ENCODE peak calls at places on chromosomes 16 and 17, in seven cellular contexts. Q is body of pancreas, O is stomach, J is gastrocnemius medialis, B is tibial nerve, L is IMR-90, G is uterus. V is an unnamed sample.

GRCh38 chr17:16040710-16041251 is 41.2 kb downstream of the TTC19 start:
- DNase-seq in Q (peak), O (peak), J (no peak), B (no peak), L (peak), G (peak), V (no peak)

GRCh38 chr16:20347666-20348364 is 4.7 kb downstream of the UMOD start:
- DNase-seq in Q (peak), O (no peak), J (no peak), B (no peak), L (no peak), G (no peak), V (no peak)

GRCh38 chr17:44760474-44761308 is 1.9 kb downstream of the ADAM11 start:
- DNase-seq in Q (no peak), O (no peak), J (no peak), B (no peak), L (no peak), G (no peak), V (no peak)

GRCh38 chr17:30279156-30279555 is 12.6 kb downstream of the BLMH start:
- DNase-seq in Q (no peak), O (no peak), J (no peak), B (no peak), L (no peak), G (no peak), V (no peak)

GRCh38 chr17:76241776-76242175 is 1.5 kb upstream of the RNF157 start:
- DNase-seq in Q (no peak), O (no peak), J (no peak), B (no peak), L (no peak), G (no peak), V (peak)

GRCh38 chr17:51372345-51373004 is 112.1 kb downstream of the UTP18 start:
- DNase-seq in Q (peak), O (no peak), J (peak), B (no peak), L (peak), G (no peak), V (no peak)

GRCh38 chr16:53084141-53084541 is 29.4 kb downstream of the CHD9 start:
- DNase-seq in Q (no peak), O (no peak), J (no peak), B (no peak), L (no peak), G (no peak), V (no peak)

GRCh38 chr16:67922740-67923139 is 8.9 kb downstream of the CTRL start:
- DNase-seq in Q (no peak), O (no peak), J (no peak), B (no peak), L (no peak), G (no peak), V (no peak)

GRCh38 chr16:88536971-88537751 is 33.0 kb upstream of the ZC3H18 start:
- DNase-seq in Q (peak), O (no peak), J (no peak), B (no peak), L (no peak), G (no peak), V (no peak)

GRCh38 chr16:9738690-9739089 is 443.5 kb downstream of the GRIN2A start:
- DNase-seq in Q (no peak), O (no peak), J (no peak), B (no peak), L (no peak), G (no peak), V (no peak)

GRCh38 chr17:74212262-74212912 is 984 bp upstream of the TTYH2 start:
- DNase-seq in Q (no peak), O (no peak), J (no peak), B (no peak), L (no peak), G (no peak), V (no peak)

GRCh38 chr17:8849311-8850041 is 18.0 kb downstream of the PIK3R6 start:
- DNase-seq in Q (no peak), O (no peak), J (no peak), B (no peak), L (no peak), G (no peak), V (no peak)

GRCh38 chr17:3802461-3803307 is 1.7 kb upstream of the ITGAE start:
- DNase-seq in Q (peak), O (no peak), J (peak), B (no peak), L (peak), G (peak), V (no peak)

GRCh38 chr16:75921281-75921680 is 195.0 kb upstream of the CPHXL start:
- DNase-seq in Q (peak), O (no peak), J (no peak), B (no peak), L (no peak), G (no peak), V (no peak)

GRCh38 chr16:18068477-18068876 is 268.1 kb downstream of the NPIPA8 start:
- DNase-seq in Q (no peak), O (no peak), J (no peak), B (no peak), L (no peak), G (no peak), V (no peak)

GRCh38 chr16:59905131-59905530 is 1171.0 kb upstream of the GOT2 start:
- DNase-seq in Q (no peak), O (no peak), J (no peak), B (no peak), L (no peak), G (no peak), V (no peak)

GRCh38 chr17:79631640-79632431 is 21.0 kb upstream of the RBFOX3 start:
- DNase-seq in Q (no peak), O (peak), J (no peak), B (no peak), L (no peak), G (peak), V (no peak)

GRCh38 chr17:51435641-51436091 is 175.3 kb downstream of the UTP18 start:
- DNase-seq in Q (peak), O (peak), J (no peak), B (no peak), L (peak), G (no peak), V (no peak)

GRCh38 chr17:2786176-2786881 is 9.9 kb upstream of the RAP1GAP2 start:
- DNase-seq in Q (peak), O (peak), J (peak), B (peak), L (peak), G (no peak), V (peak)
- H3K4me3 ChIP-seq in Q (no peak), O (no peak), J (no peak), B (no peak), L (no peak), G (no peak), V (no peak)

GRCh38 chr17:10755592-10756127 is 25.8 kb upstream of the TMEM220 start:
- DNase-seq in Q (no peak), O (no peak), J (no peak), B (no peak), L (no peak), G (no peak), V (no peak)

GRCh38 chr17:10756146-10756545 is 26.3 kb upstream of the TMEM220 start:
- DNase-seq in Q (no peak), O (no peak), J (no peak), B (no peak), L (no peak), G (no peak), V (no peak)

GRCh38 chr17:10754861-10755591 is 25.2 kb upstream of the TMEM220 start:
- DNase-seq in Q (no peak), O (no peak), J (no peak), B (no peak), L (no peak), G (no peak), V (no peak)

GRCh38 chr17:10752696-10753095 is 22.9 kb upstream of the TMEM220 start:
- DNase-seq in Q (no peak), O (no peak), J (no peak), B (no peak), L (no peak), G (no peak), V (no peak)

DNA sequence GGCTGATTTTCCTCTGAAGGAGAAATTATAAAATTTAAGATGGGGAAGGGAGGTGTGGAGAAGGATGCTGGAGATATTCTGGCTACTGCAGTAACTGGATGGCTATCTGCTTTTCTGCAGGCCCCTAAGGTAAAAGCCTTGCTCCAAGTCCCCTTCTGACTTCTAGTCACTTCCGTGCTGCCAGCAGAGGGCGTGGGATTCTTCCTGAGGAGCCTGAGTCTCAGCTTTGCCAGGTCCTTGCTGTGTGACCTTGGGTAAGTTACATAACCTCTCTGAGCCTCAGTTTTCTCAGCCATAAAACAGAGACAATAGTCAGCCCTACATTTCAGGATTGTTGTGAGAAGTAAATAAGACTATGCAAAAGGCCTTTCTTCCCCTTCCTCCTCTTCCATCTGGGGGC is 24.3 kb upstream of the TMEM220 start:
- DNase-seq in Q (peak), O (peak), J (no peak), B (no peak), L (peak), G (no peak), V (no peak)
- TF ChIP-seq CTCF in Q (peak), O (no peak), J (no peak), B (no peak), L (peak), G (no peak), V (no peak)

DNA sequence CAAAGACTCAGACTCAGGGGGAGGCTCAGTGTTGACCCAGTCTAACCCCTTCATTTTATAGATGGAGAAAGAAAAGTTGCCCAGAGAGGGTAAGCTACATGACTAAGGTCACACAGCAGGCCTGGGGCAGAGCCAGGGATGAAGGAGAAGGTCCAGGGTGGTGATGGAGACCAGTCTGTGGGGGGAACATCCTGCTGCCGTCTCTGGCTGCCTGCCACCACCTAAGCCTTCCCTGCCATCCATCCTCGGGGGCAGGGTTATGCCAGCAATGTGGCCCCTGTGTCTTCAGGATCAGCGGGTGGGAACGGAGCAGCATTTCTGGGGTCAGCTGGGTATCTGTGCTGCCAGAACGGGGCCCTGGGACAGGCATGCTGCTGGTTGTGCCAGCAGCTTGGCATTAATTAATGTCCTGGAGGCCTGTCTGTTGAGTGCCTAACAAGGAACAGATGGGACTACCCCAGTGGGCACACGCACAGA is 5.5 kb downstream of the DOK4 start:
- DNase-seq in Q (no peak), O (no peak), J (no peak), B (no peak), L (no peak), G (no peak), V (no peak)
- TF ChIP-seq POLR2A in Q (no peak), O (no peak), J (no peak), B (no peak), L (no peak), G (no peak), V (no peak)

DNA sequence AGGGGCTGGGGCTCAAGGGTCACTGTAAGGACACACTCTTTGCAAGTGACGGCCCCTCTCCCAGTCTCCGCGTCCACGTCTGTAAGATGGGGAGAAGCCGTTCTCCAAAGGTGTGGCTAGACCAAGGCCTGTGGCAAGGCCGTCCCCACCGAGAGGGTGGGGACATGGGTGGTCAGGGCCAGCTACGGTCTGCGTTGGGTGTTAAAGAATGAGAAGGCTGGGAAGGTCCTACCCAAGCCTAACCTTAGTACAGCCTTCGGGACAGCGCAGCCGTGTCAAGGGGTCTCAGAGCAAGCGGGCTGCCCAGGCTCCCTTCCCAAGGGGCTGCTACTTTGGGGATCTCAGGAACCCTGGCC is 1.9 kb downstream of the C1QTNF8 start:
- DNase-seq in Q (no peak), O (no peak), J (no peak), B (no peak), L (no peak), G (no peak), V (no peak)
- H3K4me3 ChIP-seq in Q (no peak), O (no peak), J (no peak), B (no peak), L (no peak), G (no peak), V (no peak)

DNA sequence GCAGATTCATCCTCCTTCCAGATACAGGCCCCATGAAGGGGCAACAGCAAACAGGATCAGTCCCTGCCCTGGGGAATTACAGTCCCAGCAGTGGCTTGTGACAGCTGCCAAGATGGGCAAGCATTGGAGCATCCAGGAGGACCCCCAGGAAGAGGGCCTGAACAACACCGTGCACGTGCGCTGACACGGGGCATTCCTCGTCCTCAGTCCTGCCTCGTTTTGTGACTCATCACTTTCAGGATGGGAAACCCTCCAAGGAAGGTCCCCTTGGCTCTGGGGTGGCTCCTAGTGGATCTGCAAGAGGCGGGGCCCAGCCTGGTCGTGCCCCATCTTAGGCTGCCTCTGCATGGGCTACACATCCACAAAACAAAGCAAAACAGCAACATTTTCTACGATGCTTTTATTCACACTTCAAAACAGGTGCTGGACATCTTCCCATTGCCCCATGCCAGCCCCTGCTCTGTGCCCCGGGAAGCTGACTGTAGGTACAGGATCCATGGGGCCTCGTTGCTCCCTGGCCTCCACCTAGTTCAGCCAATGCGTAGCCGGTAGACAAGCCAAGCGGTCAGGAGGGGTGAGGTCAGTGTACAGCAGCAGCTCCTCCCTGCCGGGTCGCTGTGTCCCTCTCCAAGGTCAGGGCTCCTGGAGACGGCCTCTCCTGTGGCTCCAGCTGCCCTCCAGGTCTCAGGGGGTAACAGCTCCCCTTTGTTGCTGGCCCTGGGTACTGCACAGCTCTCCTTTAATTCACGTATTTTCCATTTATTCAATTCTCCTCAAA is 32.3 kb downstream of the ACTG1 start:
- DNase-seq in Q (peak), O (no peak), J (peak), B (peak), L (peak), G (no peak), V (no peak)
- TF ChIP-seq CTCF in Q (no peak), O (no peak), J (no peak), B (no peak), L (peak), G (no peak), V (no peak)

GRCh38 chr17:57044976-57045867 is 39.8 kb upstream of the AKAP1 start:
- DNase-seq in Q (peak), O (no peak), J (no peak), B (no peak), L (no peak), G (no peak), V (no peak)
- TF ChIP-seq POLR2A in Q (no peak), O (no peak), J (no peak), B (no peak), L (no peak), G (no peak), V (no peak)

GRCh38 chr16:69724981-69725479 is 1.3 kb downstream of the NQO1 start:
- DNase-seq in Q (no peak), O (no peak), J (no peak), B (no peak), L (no peak), G (no peak), V (no peak)
- H3K4me3 ChIP-seq in Q (no peak), O (peak), J (no peak), B (no peak), L (peak), G (no peak), V (no peak)

DNA sequence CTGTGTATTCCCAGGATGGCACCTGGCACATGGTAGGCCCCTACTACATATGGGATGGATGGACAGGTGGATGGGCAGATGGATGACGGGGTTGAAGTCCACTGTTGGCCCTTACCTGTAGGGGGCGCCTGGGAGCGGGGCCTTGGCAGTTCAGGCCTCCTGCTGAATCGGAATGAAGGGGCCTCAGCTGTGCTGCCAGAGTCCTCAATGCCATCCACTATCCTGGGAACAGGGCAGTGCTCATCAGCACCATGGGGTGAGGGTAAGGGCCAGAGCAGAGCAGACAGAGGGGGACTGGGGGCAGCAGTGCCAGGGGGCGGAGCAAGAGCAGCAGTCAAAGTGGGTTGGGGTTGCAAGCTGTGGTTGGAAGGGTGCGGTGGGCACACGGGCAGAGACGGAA is 8.3 kb upstream of the RAB5C start:
- DNase-seq in Q (no peak), O (no peak), J (no peak), B (no peak), L (no peak), G (no peak), V (no peak)
- TF ChIP-seq CTCF in Q (no peak), O (no peak), J (no peak), B (no peak), L (peak), G (no peak), V (no peak)

GRCh38 chr17:7687072-7687907 is at the start of gene TP53:
- DNase-seq in Q (peak), O (peak), J (peak), B (peak), L (peak), G (peak), V (peak)
- TF ChIP-seq POLR2A in Q (peak), O (no peak), J (peak), B (peak), L (peak), G (peak), V (no peak)

DNA sequence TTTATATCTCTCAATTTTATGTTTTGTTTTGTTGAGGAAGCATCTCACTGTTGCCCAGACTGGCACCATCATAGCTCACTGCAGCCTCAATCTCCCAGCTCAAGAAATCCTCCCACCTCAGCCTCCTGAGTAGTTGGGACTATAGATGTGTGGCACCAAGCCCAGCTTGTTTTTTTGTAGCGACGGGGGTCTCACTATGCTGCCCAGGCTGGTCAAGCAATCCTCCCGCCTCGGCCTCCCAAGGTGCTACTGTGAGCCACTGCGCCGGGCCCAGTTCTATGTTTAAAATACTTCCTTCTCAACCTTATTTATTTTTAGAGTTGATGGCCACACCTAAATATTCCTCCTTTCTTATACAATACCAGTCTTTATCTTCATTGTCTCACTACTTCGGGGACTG is 1.9 kb upstream of the NFE2L1 start:
- DNase-seq in Q (no peak), O (no peak), J (no peak), B (no peak), L (no peak), G (no peak), V (no peak)
- H3K4me3 ChIP-seq in Q (no peak), O (no peak), J (peak), B (no peak), L (no peak), G (no peak), V (no peak)

V was measured in lower leg skin.